ENCODE peak calls at places on chromosome 4, in five cellular contexts. One of them, this sample, is unnamed.

GRCh38 chr4:3130826-3131225 is 56.3 kb downstream of the HTT start:
- DNase-seq in NCI-H748 treated with DMSO at 0.1 percent for 48 hours: no peak
- DNase-seq in activated gamma-delta T cell: no peak
- DNase-seq in AG10803: no peak
- DNase-seq in hepatic stellate cell: no peak
- DNase-seq in this sample: no peak

GRCh38 chr4:92031825-92032224 is 271.9 kb upstream of the GRID2 start:
- DNase-seq in NCI-H748 treated with DMSO at 0.1 percent for 48 hours: no peak
- DNase-seq in activated gamma-delta T cell: no peak
- DNase-seq in hepatic stellate cell: no peak
- DNase-seq in AG10803: no peak
- DNase-seq in this sample: no peak

GRCh38 chr4:118351851-118352827 is 664 bp downstream of the PRSS12 start:
- DNase-seq in activated gamma-delta T cell: no peak
- DNase-seq in hepatic stellate cell: peak
- DNase-seq in NCI-H748 treated with DMSO at 0.1 percent for 48 hours: peak
- DNase-seq in AG10803: no peak
- DNase-seq in this sample: peak

GRCh38 chr4:103915224-103915869 is 195.6 kb upstream of the TACR3 start:
- DNase-seq in AG10803: peak
- DNase-seq in NCI-H748 treated with DMSO at 0.1 percent for 48 hours: peak
- DNase-seq in activated gamma-delta T cell: no peak
- DNase-seq in hepatic stellate cell: no peak
- DNase-seq in this sample: no peak

GRCh38 chr4:127498366-127498765 is 134.4 kb upstream of the INTU start:
- DNase-seq in hepatic stellate cell: no peak
- DNase-seq in activated gamma-delta T cell: no peak
- DNase-seq in AG10803: no peak
- DNase-seq in NCI-H748 treated with DMSO at 0.1 percent for 48 hours: no peak
- DNase-seq in this sample: no peak

GRCh38 chr4:112552668-112553067 is 36.7 kb upstream of the NEUROG2 start:
- DNase-seq in activated gamma-delta T cell: no peak
- DNase-seq in AG10803: peak
- DNase-seq in NCI-H748 treated with DMSO at 0.1 percent for 48 hours: no peak
- DNase-seq in hepatic stellate cell: peak
- DNase-seq in this sample: no peak

GRCh38 chr4:108052511-108052910 is 62.8 kb downstream of the HADH start:
- DNase-seq in activated gamma-delta T cell: no peak
- DNase-seq in AG10803: no peak
- DNase-seq in NCI-H748 treated with DMSO at 0.1 percent for 48 hours: no peak
- DNase-seq in hepatic stellate cell: no peak
- DNase-seq in this sample: no peak

GRCh38 chr4:139521764-139522373 is 34.1 kb downstream of the SETD7 start:
- DNase-seq in hepatic stellate cell: no peak
- DNase-seq in NCI-H748 treated with DMSO at 0.1 percent for 48 hours: no peak
- DNase-seq in AG10803: no peak
- DNase-seq in activated gamma-delta T cell: no peak
- DNase-seq in this sample: no peak

GRCh38 chr4:163331629-163332360 is 601 bp downstream of the NPY1R start:
- DNase-seq in hepatic stellate cell: peak
- DNase-seq in AG10803: peak
- DNase-seq in NCI-H748 treated with DMSO at 0.1 percent for 48 hours: no peak
- DNase-seq in activated gamma-delta T cell: no peak
- DNase-seq in this sample: no peak

GRCh38 chr4:81882222-81882621 is 410.5 kb upstream of the RASGEF1B start:
- DNase-seq in AG10803: no peak
- DNase-seq in activated gamma-delta T cell: no peak
- DNase-seq in NCI-H748 treated with DMSO at 0.1 percent for 48 hours: no peak
- DNase-seq in hepatic stellate cell: no peak
- DNase-seq in this sample: no peak

GRCh38 chr4:156976147-156976546 is 4.5 kb upstream of the PDGFC start:
- DNase-seq in hepatic stellate cell: peak
- DNase-seq in activated gamma-delta T cell: no peak
- DNase-seq in NCI-H748 treated with DMSO at 0.1 percent for 48 hours: no peak
- DNase-seq in AG10803: peak
- DNase-seq in this sample: no peak

GRCh38 chr4:41319553-41319952 is 62.8 kb downstream of the UCHL1 start:
- DNase-seq in hepatic stellate cell: no peak
- DNase-seq in activated gamma-delta T cell: no peak
- DNase-seq in AG10803: no peak
- DNase-seq in NCI-H748 treated with DMSO at 0.1 percent for 48 hours: no peak
- DNase-seq in this sample: peak

GRCh38 chr4:10582059-10582686 is 102.4 kb downstream of the CLNK start:
- DNase-seq in activated gamma-delta T cell: no peak
- DNase-seq in AG10803: peak
- DNase-seq in NCI-H748 treated with DMSO at 0.1 percent for 48 hours: peak
- DNase-seq in hepatic stellate cell: peak
- DNase-seq in this sample: no peak

GRCh38 chr4:28966982-28967381 is 1753.2 kb upstream of the PCDH7 start:
- DNase-seq in hepatic stellate cell: peak
- DNase-seq in activated gamma-delta T cell: no peak
- DNase-seq in NCI-H748 treated with DMSO at 0.1 percent for 48 hours: no peak
- DNase-seq in AG10803: no peak
- DNase-seq in this sample: no peak

GRCh38 chr4:176534566-176534965 is 214.8 kb downstream of the SPCS3 start:
- DNase-seq in NCI-H748 treated with DMSO at 0.1 percent for 48 hours: no peak
- DNase-seq in hepatic stellate cell: peak
- DNase-seq in AG10803: peak
- DNase-seq in activated gamma-delta T cell: no peak
- DNase-seq in this sample: no peak

GRCh38 chr4:2136736-2137135 is 77.6 kb downstream of the NAT8L start:
- DNase-seq in NCI-H748 treated with DMSO at 0.1 percent for 48 hours: no peak
- DNase-seq in activated gamma-delta T cell: no peak
- DNase-seq in AG10803: no peak
- DNase-seq in hepatic stellate cell: no peak
- DNase-seq in this sample: no peak

GRCh38 chr4:13611283-13611842 is 16.2 kb downstream of the BOD1L1 start:
- DNase-seq in NCI-H748 treated with DMSO at 0.1 percent for 48 hours: no peak
- DNase-seq in AG10803: peak
- DNase-seq in hepatic stellate cell: no peak
- DNase-seq in activated gamma-delta T cell: no peak
- DNase-seq in this sample: no peak

GRCh38 chr4:124997124-124997523 is 284.6 kb upstream of the ANKRD50 start:
- DNase-seq in hepatic stellate cell: no peak
- DNase-seq in AG10803: no peak
- DNase-seq in activated gamma-delta T cell: no peak
- DNase-seq in NCI-H748 treated with DMSO at 0.1 percent for 48 hours: no peak
- DNase-seq in this sample: no peak

GRCh38 chr4:10866691-10867090 is 182.1 kb upstream of the CLNK start:
- DNase-seq in NCI-H748 treated with DMSO at 0.1 percent for 48 hours: no peak
- DNase-seq in hepatic stellate cell: no peak
- DNase-seq in activated gamma-delta T cell: no peak
- DNase-seq in AG10803: no peak
- DNase-seq in this sample: no peak

GRCh38 chr4:22348410-22348809 is 167.5 kb downstream of the ADGRA3 start:
- DNase-seq in NCI-H748 treated with DMSO at 0.1 percent for 48 hours: no peak
- DNase-seq in hepatic stellate cell: peak
- DNase-seq in AG10803: peak
- DNase-seq in activated gamma-delta T cell: no peak
- DNase-seq in this sample: no peak

GRCh38 chr4:84238247-84239090 is 260.6 kb downstream of the NKX6-1 start:
- DNase-seq in NCI-H748 treated with DMSO at 0.1 percent for 48 hours: no peak
- DNase-seq in hepatic stellate cell: no peak
- DNase-seq in activated gamma-delta T cell: no peak
- DNase-seq in AG10803: peak
- DNase-seq in this sample: no peak

GRCh38 chr4:33323393-33323792 is 2603.2 kb downstream of the PCDH7 start:
- DNase-seq in AG10803: no peak
- DNase-seq in activated gamma-delta T cell: no peak
- DNase-seq in hepatic stellate cell: no peak
- DNase-seq in NCI-H748 treated with DMSO at 0.1 percent for 48 hours: no peak
- DNase-seq in this sample: no peak

GRCh38 chr4:170723171-170723570 is 633.4 kb upstream of the AADAT start:
- DNase-seq in activated gamma-delta T cell: no peak
- DNase-seq in NCI-H748 treated with DMSO at 0.1 percent for 48 hours: no peak
- DNase-seq in hepatic stellate cell: no peak
- DNase-seq in AG10803: no peak
- DNase-seq in this sample: no peak

GRCh38 chr4:113586072-113586471 is 175.5 kb downstream of the CAMK2D start:
- DNase-seq in activated gamma-delta T cell: no peak
- DNase-seq in hepatic stellate cell: no peak
- DNase-seq in AG10803: peak
- DNase-seq in NCI-H748 treated with DMSO at 0.1 percent for 48 hours: no peak
- DNase-seq in this sample: no peak

GRCh38 chr4:115090483-115091075 is 22.8 kb downstream of the NDST4 start:
- DNase-seq in hepatic stellate cell: no peak
- DNase-seq in AG10803: peak
- DNase-seq in NCI-H748 treated with DMSO at 0.1 percent for 48 hours: peak
- DNase-seq in activated gamma-delta T cell: no peak
- DNase-seq in this sample: peak

GRCh38 chr4:136748165-136748564 is 784.1 kb downstream of the PCDH18 start:
- DNase-seq in AG10803: no peak
- DNase-seq in activated gamma-delta T cell: no peak
- DNase-seq in NCI-H748 treated with DMSO at 0.1 percent for 48 hours: no peak
- DNase-seq in hepatic stellate cell: no peak
- DNase-seq in this sample: no peak

GRCh38 chr4:187685247-187685646 is 310.3 kb upstream of the ZFP42 start:
- DNase-seq in NCI-H748 treated with DMSO at 0.1 percent for 48 hours: no peak
- DNase-seq in hepatic stellate cell: no peak
- DNase-seq in activated gamma-delta T cell: no peak
- DNase-seq in AG10803: no peak
- DNase-seq in this sample: no peak

GRCh38 chr4:24924309-24924781 is 11.5 kb upstream of the CCDC149 start:
- DNase-seq in NCI-H748 treated with DMSO at 0.1 percent for 48 hours: no peak
- DNase-seq in AG10803: peak
- DNase-seq in hepatic stellate cell: peak
- DNase-seq in activated gamma-delta T cell: no peak
- DNase-seq in this sample: no peak

GRCh38 chr4:68342139-68342538 is 7.8 kb downstream of the YTHDC1 start:
- DNase-seq in AG10803: peak
- DNase-seq in hepatic stellate cell: peak
- DNase-seq in activated gamma-delta T cell: no peak
- DNase-seq in NCI-H748 treated with DMSO at 0.1 percent for 48 hours: no peak
- DNase-seq in this sample: no peak

GRCh38 chr4:153248641-153249198 is 44.5 kb downstream of the TRIM2 start:
- DNase-seq in NCI-H748 treated with DMSO at 0.1 percent for 48 hours: peak
- DNase-seq in AG10803: no peak
- DNase-seq in hepatic stellate cell: no peak
- DNase-seq in activated gamma-delta T cell: no peak
- DNase-seq in this sample: no peak

GRCh38 chr4:47490550-47490949 is 5.5 kb downstream of the ATP10D start:
- DNase-seq in activated gamma-delta T cell: no peak
- DNase-seq in AG10803: no peak
- DNase-seq in hepatic stellate cell: no peak
- DNase-seq in NCI-H748 treated with DMSO at 0.1 percent for 48 hours: no peak
- DNase-seq in this sample: no peak

GRCh38 chr4:15147709-15148651 is 145.7 kb downstream of the CPEB2 start:
- DNase-seq in NCI-H748 treated with DMSO at 0.1 percent for 48 hours: peak
- DNase-seq in activated gamma-delta T cell: no peak
- DNase-seq in AG10803: peak
- DNase-seq in hepatic stellate cell: no peak
- DNase-seq in this sample: no peak

GRCh38 chr4:5750052-5750950 is 39.3 kb downstream of the EVC start:
- DNase-seq in activated gamma-delta T cell: no peak
- DNase-seq in NCI-H748 treated with DMSO at 0.1 percent for 48 hours: no peak
- DNase-seq in AG10803: peak
- DNase-seq in hepatic stellate cell: peak
- DNase-seq in this sample: no peak

GRCh38 chr4:104677122-104677521 is 182.4 kb upstream of the CXXC4 start:
- DNase-seq in activated gamma-delta T cell: no peak
- DNase-seq in hepatic stellate cell: no peak
- DNase-seq in NCI-H748 treated with DMSO at 0.1 percent for 48 hours: peak
- DNase-seq in AG10803: no peak
- DNase-seq in this sample: peak

GRCh38 chr4:186486172-186486571 is 69.2 kb downstream of the MTNR1A start:
- DNase-seq in hepatic stellate cell: peak
- DNase-seq in AG10803: peak
- DNase-seq in activated gamma-delta T cell: no peak
- DNase-seq in NCI-H748 treated with DMSO at 0.1 percent for 48 hours: no peak
- DNase-seq in this sample: no peak

GRCh38 chr4:113844369-113844768 is 82.8 kb upstream of the CAMK2D start:
- DNase-seq in hepatic stellate cell: no peak
- DNase-seq in AG10803: no peak
- DNase-seq in NCI-H748 treated with DMSO at 0.1 percent for 48 hours: no peak
- DNase-seq in activated gamma-delta T cell: no peak
- DNase-seq in this sample: no peak

GRCh38 chr4:147094228-147094627 is 148.6 kb upstream of the TTC29 start:
- DNase-seq in NCI-H748 treated with DMSO at 0.1 percent for 48 hours: no peak
- DNase-seq in hepatic stellate cell: no peak
- DNase-seq in activated gamma-delta T cell: no peak
- DNase-seq in AG10803: no peak
- DNase-seq in this sample: no peak

GRCh38 chr4:53579826-53580225 is 11.5 kb downstream of the LNX1 start:
- DNase-seq in activated gamma-delta T cell: no peak
- DNase-seq in AG10803: no peak
- DNase-seq in NCI-H748 treated with DMSO at 0.1 percent for 48 hours: no peak
- DNase-seq in hepatic stellate cell: no peak
- DNase-seq in this sample: no peak

GRCh38 chr4:186724048-186724860 is 598 bp upstream of the FAT1 start:
- DNase-seq in AG10803: peak
- DNase-seq in hepatic stellate cell: peak
- DNase-seq in activated gamma-delta T cell: peak
- DNase-seq in NCI-H748 treated with DMSO at 0.1 percent for 48 hours: no peak
- DNase-seq in this sample: peak

This sample was measured in DMS153.